ENCODE peak calls at places on chromosome 16, in eight cellular contexts. One of them, this sample, is unnamed.
A peak's percentile ranks its signal among the peaks of the same experiment; 100 is the strongest.

GRCh38 chr16:49519008-49519656 is 145.5 kb downstream of the C16orf78 start:
- DNase-seq in cardiac fibroblast: no peak
- DNase-seq in mucosa of descending colon: no peak
- DNase-seq in left ventricle myocardium inferior: no peak
- DNase-seq in esophagus squamous epithelium: no peak
- DNase-seq in IMR-90: no peak
- DNase-seq in thyroid gland: no peak
- DNase-seq in skeletal muscle cell: no peak
- DNase-seq in this sample: no peak

GRCh38 chr16:88743693-88744519 is 37.6 kb downstream of the CTU2 start:
- DNase-seq in esophagus squamous epithelium: no peak
- DNase-seq in left ventricle myocardium inferior: peak; percentile 80
- DNase-seq in thyroid gland: peak; percentile 83
- DNase-seq in cardiac fibroblast: peak; percentile 76
- DNase-seq in skeletal muscle cell: no peak
- DNase-seq in mucosa of descending colon: peak; percentile 89
- DNase-seq in IMR-90: peak; percentile 55
- DNase-seq in this sample: no peak

GRCh38 chr16:78520470-78520869 is 421.0 kb downstream of the WWOX start:
- DNase-seq in left ventricle myocardium inferior: no peak
- DNase-seq in skeletal muscle cell: no peak
- DNase-seq in esophagus squamous epithelium: no peak
- DNase-seq in thyroid gland: no peak
- DNase-seq in mucosa of descending colon: no peak
- DNase-seq in IMR-90: no peak
- DNase-seq in cardiac fibroblast: no peak
- DNase-seq in this sample: no peak

GRCh38 chr16:52470601-52471000 is 76.3 kb downstream of the TOX3 start:
- DNase-seq in left ventricle myocardium inferior: no peak
- DNase-seq in mucosa of descending colon: no peak
- DNase-seq in thyroid gland: no peak
- DNase-seq in cardiac fibroblast: no peak
- DNase-seq in IMR-90: no peak
- DNase-seq in esophagus squamous epithelium: no peak
- DNase-seq in skeletal muscle cell: no peak
- DNase-seq in this sample: no peak

GRCh38 chr16:31063843-31064611 is 10.0 kb downstream of the ZNF668 start:
- DNase-seq in IMR-90: no peak
- DNase-seq in mucosa of descending colon: no peak
- DNase-seq in cardiac fibroblast: no peak
- DNase-seq in esophagus squamous epithelium: no peak
- DNase-seq in thyroid gland: no peak
- DNase-seq in skeletal muscle cell: no peak
- DNase-seq in left ventricle myocardium inferior: no peak
- DNase-seq in this sample: no peak

GRCh38 chr16:11354733-11355574 is 9.7 kb downstream of the RMI2 start:
- DNase-seq in skeletal muscle cell: no peak
- DNase-seq in esophagus squamous epithelium: no peak
- DNase-seq in IMR-90: peak; percentile 92
- DNase-seq in thyroid gland: no peak
- DNase-seq in mucosa of descending colon: no peak
- DNase-seq in left ventricle myocardium inferior: no peak
- DNase-seq in cardiac fibroblast: peak; percentile 62
- DNase-seq in this sample: no peak

GRCh38 chr16:89162314-89162713 is 9.2 kb upstream of the CDH15 start:
- DNase-seq in cardiac fibroblast: no peak
- DNase-seq in left ventricle myocardium inferior: no peak
- DNase-seq in IMR-90: no peak
- DNase-seq in mucosa of descending colon: no peak
- DNase-seq in thyroid gland: no peak
- DNase-seq in esophagus squamous epithelium: no peak
- DNase-seq in skeletal muscle cell: no peak
- DNase-seq in this sample: no peak

GRCh38 chr16:11487289-11487688 is 99.4 kb downstream of the LITAF start:
- DNase-seq in cardiac fibroblast: no peak
- DNase-seq in left ventricle myocardium inferior: no peak
- DNase-seq in skeletal muscle cell: no peak
- DNase-seq in esophagus squamous epithelium: no peak
- DNase-seq in thyroid gland: no peak
- DNase-seq in mucosa of descending colon: no peak
- DNase-seq in IMR-90: no peak
- DNase-seq in this sample: no peak

GRCh38 chr16:50265260-50265659 is 1.1 kb upstream of the ADCY7 start:
- DNase-seq in esophagus squamous epithelium: no peak
- DNase-seq in mucosa of descending colon: peak; percentile 52
- DNase-seq in thyroid gland: no peak
- DNase-seq in left ventricle myocardium inferior: no peak
- DNase-seq in skeletal muscle cell: no peak
- DNase-seq in cardiac fibroblast: no peak
- DNase-seq in IMR-90: peak; percentile 12
- DNase-seq in this sample: no peak

GRCh38 chr16:67546761-67547422 is 15.4 kb upstream of the CTCF start:
- DNase-seq in mucosa of descending colon: peak; percentile 90
- DNase-seq in esophagus squamous epithelium: no peak
- DNase-seq in skeletal muscle cell: no peak
- DNase-seq in thyroid gland: peak; percentile 79
- DNase-seq in IMR-90: peak; percentile 57
- DNase-seq in left ventricle myocardium inferior: peak; percentile 78
- DNase-seq in cardiac fibroblast: peak; percentile 82
- DNase-seq in this sample: no peak

GRCh38 chr16:84503751-84504395 is 586 bp downstream of the MEAK7 start:
- DNase-seq in cardiac fibroblast: peak; percentile 6
- DNase-seq in thyroid gland: no peak
- DNase-seq in IMR-90: peak; percentile 55
- DNase-seq in skeletal muscle cell: no peak
- DNase-seq in esophagus squamous epithelium: no peak
- DNase-seq in left ventricle myocardium inferior: peak; percentile 15
- DNase-seq in mucosa of descending colon: no peak
- DNase-seq in this sample: no peak

GRCh38 chr16:66899310-66899944 is 19.1 kb downstream of the PDP2 start:
- DNase-seq in cardiac fibroblast: peak; percentile 66
- DNase-seq in skeletal muscle cell: peak; percentile 41
- DNase-seq in esophagus squamous epithelium: no peak
- DNase-seq in mucosa of descending colon: peak; percentile 30
- DNase-seq in left ventricle myocardium inferior: no peak
- DNase-seq in IMR-90: peak; percentile 80
- DNase-seq in thyroid gland: no peak
- DNase-seq in this sample: no peak

GRCh38 chr16:3879258-3879886 is 1.1 kb downstream of the CREBBP start:
- DNase-seq in skeletal muscle cell: no peak
- DNase-seq in thyroid gland: peak; percentile 47
- DNase-seq in IMR-90: no peak
- DNase-seq in mucosa of descending colon: no peak
- DNase-seq in left ventricle myocardium inferior: peak; percentile 36
- DNase-seq in esophagus squamous epithelium: no peak
- DNase-seq in cardiac fibroblast: peak; percentile 27
- DNase-seq in this sample: no peak

GRCh38 chr16:87945351-87946042 is 5.7 kb upstream of the BANP start:
- DNase-seq in esophagus squamous epithelium: no peak
- DNase-seq in thyroid gland: peak; percentile 95
- DNase-seq in IMR-90: peak; percentile 83
- DNase-seq in left ventricle myocardium inferior: peak; percentile 73
- DNase-seq in skeletal muscle cell: peak; percentile 73
- DNase-seq in mucosa of descending colon: peak; percentile 76
- DNase-seq in cardiac fibroblast: peak; percentile 77
- DNase-seq in this sample: peak; percentile 93

GRCh38 chr16:17194190-17194780 is 276.5 kb downstream of the XYLT1 start:
- DNase-seq in left ventricle myocardium inferior: peak; percentile 27
- DNase-seq in thyroid gland: peak; percentile 52
- DNase-seq in mucosa of descending colon: peak; percentile 69
- DNase-seq in skeletal muscle cell: no peak
- DNase-seq in IMR-90: peak; percentile 16
- DNase-seq in cardiac fibroblast: peak; percentile 2
- DNase-seq in esophagus squamous epithelium: no peak
- DNase-seq in this sample: no peak

GRCh38 chr16:59543641-59544040 is 809.5 kb upstream of the GOT2 start:
- DNase-seq in cardiac fibroblast: no peak
- DNase-seq in thyroid gland: no peak
- DNase-seq in mucosa of descending colon: no peak
- DNase-seq in IMR-90: peak; percentile 78
- DNase-seq in esophagus squamous epithelium: no peak
- DNase-seq in skeletal muscle cell: peak; percentile 49
- DNase-seq in left ventricle myocardium inferior: no peak
- DNase-seq in this sample: peak; percentile 48

GRCh38 chr16:2610781-2611498 is 71.4 kb upstream of the KCTD5 start:
- DNase-seq in cardiac fibroblast: no peak
- DNase-seq in left ventricle myocardium inferior: no peak
- DNase-seq in thyroid gland: no peak
- DNase-seq in esophagus squamous epithelium: no peak
- DNase-seq in IMR-90: no peak
- DNase-seq in skeletal muscle cell: no peak
- DNase-seq in mucosa of descending colon: no peak
- DNase-seq in this sample: no peak

GRCh38 chr16:66705790-66706505 is 9.4 kb upstream of the CMTM4 start:
- DNase-seq in cardiac fibroblast: peak; percentile 60
- DNase-seq in esophagus squamous epithelium: no peak
- DNase-seq in IMR-90: peak; percentile 44
- DNase-seq in mucosa of descending colon: peak; percentile 84
- DNase-seq in thyroid gland: peak; percentile 91
- DNase-seq in left ventricle myocardium inferior: peak; percentile 72
- DNase-seq in skeletal muscle cell: no peak
- DNase-seq in this sample: no peak

GRCh38 chr16:12573730-12574383 is 229.8 kb downstream of the CPPED1 start:
- DNase-seq in mucosa of descending colon: peak; percentile 50
- DNase-seq in IMR-90: no peak
- DNase-seq in left ventricle myocardium inferior: peak; percentile 34
- DNase-seq in thyroid gland: peak; percentile 53
- DNase-seq in cardiac fibroblast: peak; percentile 47
- DNase-seq in skeletal muscle cell: no peak
- DNase-seq in esophagus squamous epithelium: no peak
- DNase-seq in this sample: no peak

DNA sequence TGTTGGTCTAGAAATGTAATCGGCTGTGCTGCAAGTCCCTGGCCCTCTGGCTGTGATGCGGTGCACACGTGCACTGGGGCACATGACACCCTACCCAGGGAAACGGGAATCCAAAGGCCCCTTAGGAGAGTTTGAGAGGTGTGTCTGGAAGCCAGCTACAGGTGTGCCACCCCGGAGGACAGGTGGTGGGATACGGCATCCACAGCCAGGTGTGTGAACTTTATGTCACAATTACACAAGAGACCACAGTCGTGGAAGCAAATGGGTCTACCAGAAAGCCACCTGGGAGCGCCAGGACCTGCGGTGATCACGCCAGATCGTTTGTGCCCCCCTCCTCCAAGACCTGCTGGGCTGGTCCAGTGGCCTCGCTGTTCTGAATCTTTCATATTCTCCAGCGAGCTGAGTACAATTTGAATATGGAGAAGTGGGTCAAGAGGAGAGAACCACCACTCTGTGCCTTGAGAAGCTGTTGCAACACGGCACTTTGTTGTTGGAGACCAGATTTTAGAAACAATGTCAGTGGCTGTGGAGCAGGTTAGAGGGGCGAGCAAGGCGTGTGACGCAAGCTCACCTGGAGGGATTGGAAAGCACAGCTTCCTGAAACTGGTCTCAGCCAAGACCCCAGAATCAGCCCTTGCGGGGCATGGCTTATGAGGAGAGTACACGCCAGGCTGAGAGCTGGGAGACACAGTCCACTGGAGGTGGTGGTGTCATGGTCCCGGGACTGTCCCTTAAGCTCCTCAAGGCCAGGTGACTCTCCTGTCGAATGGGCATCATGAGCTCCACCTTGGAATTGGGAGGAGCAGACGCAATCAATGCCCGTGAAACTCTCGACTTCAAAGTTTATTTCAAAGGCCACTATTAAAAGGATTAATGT is 37.4 kb downstream of the COX4I1 start:
- DNase-seq in skeletal muscle cell: no peak
- DNase-seq in cardiac fibroblast: no peak
- DNase-seq in esophagus squamous epithelium: no peak
- DNase-seq in left ventricle myocardium inferior: no peak
- DNase-seq in IMR-90: no peak
- DNase-seq in thyroid gland: no peak
- DNase-seq in mucosa of descending colon: no peak
- DNase-seq in this sample: no peak
- H3K4me3 ChIP-seq in skeletal muscle cell: no peak overlapping the region
- H3K4me3 ChIP-seq in cardiac fibroblast: no peak overlapping the region
- H3K4me3 ChIP-seq in esophagus squamous epithelium: no peak overlapping the region
- H3K4me3 ChIP-seq in left ventricle myocardium inferior: no peak overlapping the region
- H3K4me3 ChIP-seq in IMR-90: no peak overlapping the region
- H3K4me3 ChIP-seq in thyroid gland: no peak overlapping the region
- H3K4me3 ChIP-seq in mucosa of descending colon: no peak overlapping the region
- H3K4me3 ChIP-seq in this sample: no peak overlapping the region

DNA sequence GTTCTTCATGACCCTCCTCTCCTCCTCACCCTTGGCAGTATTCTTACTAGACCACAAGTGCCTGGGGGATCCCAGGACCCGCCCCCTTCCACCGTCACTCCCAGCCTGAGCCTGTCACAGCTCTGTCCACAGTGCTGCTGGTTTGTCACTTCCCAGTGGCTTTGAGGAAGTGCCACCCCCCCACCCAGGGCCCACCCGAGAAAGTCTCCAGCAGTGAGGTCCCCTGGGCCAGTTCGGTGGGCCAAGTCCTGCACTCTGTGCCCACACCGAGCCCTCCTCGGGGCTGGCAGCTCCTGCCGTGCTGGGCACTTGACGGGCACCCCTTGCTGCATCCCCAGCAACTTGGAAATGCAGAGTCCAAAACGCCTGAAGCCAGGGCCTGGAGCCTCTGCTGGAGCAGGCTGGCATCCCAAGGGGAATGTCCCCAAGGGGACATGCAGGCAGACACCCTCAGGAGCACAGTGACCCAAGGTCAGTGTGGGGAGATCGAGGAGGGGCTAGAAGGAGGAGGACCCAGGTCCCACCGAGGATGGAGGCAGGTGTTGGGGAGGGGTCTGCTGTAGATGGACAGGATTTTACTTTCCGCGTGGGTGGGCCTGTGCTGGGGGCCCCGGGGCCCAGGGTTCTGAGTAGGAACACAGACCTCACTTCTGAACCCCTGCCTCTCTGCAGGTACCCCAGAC is 15.5 kb downstream of the MMP15 start:
- DNase-seq in mucosa of descending colon: no peak
- DNase-seq in esophagus squamous epithelium: no peak
- DNase-seq in cardiac fibroblast: no peak
- DNase-seq in IMR-90: no peak
- DNase-seq in skeletal muscle cell: no peak
- DNase-seq in left ventricle myocardium inferior: no peak
- DNase-seq in thyroid gland: no peak
- DNase-seq in this sample: no peak
- H3K4me3 ChIP-seq in mucosa of descending colon: no peak overlapping the region
- H3K4me3 ChIP-seq in esophagus squamous epithelium: no peak overlapping the region
- H3K4me3 ChIP-seq in cardiac fibroblast: no peak overlapping the region
- H3K4me3 ChIP-seq in IMR-90: no peak overlapping the region
- H3K4me3 ChIP-seq in skeletal muscle cell: no peak overlapping the region
- H3K4me3 ChIP-seq in left ventricle myocardium inferior: no peak overlapping the region
- H3K4me3 ChIP-seq in thyroid gland: no peak overlapping the region
- H3K4me3 ChIP-seq in this sample: no peak overlapping the region

GRCh38 chr16:58057784-58058183 is 32.2 kb downstream of the MMP15 start:
- DNase-seq in mucosa of descending colon: no peak
- DNase-seq in esophagus squamous epithelium: no peak
- DNase-seq in thyroid gland: no peak
- DNase-seq in left ventricle myocardium inferior: no peak
- DNase-seq in skeletal muscle cell: no peak
- DNase-seq in cardiac fibroblast: no peak
- DNase-seq in IMR-90: no peak
- DNase-seq in this sample: no peak
- H3K4me3 ChIP-seq in mucosa of descending colon: no peak overlapping the region
- H3K4me3 ChIP-seq in esophagus squamous epithelium: no peak overlapping the region
- H3K4me3 ChIP-seq in thyroid gland: no peak overlapping the region
- H3K4me3 ChIP-seq in left ventricle myocardium inferior: no peak overlapping the region
- H3K4me3 ChIP-seq in skeletal muscle cell: no peak overlapping the region
- H3K4me3 ChIP-seq in cardiac fibroblast: no peak overlapping the region
- H3K4me3 ChIP-seq in IMR-90: no peak overlapping the region
- H3K4me3 ChIP-seq in this sample: no peak overlapping the region

GRCh38 chr16:75197522-75198134 is 9.3 kb downstream of the CTRB2 start:
- DNase-seq in esophagus squamous epithelium: no peak
- DNase-seq in thyroid gland: no peak
- DNase-seq in left ventricle myocardium inferior: no peak
- DNase-seq in cardiac fibroblast: peak; percentile 26
- DNase-seq in skeletal muscle cell: no peak
- DNase-seq in mucosa of descending colon: no peak
- DNase-seq in IMR-90: no peak
- DNase-seq in this sample: no peak
- H3K4me3 ChIP-seq in esophagus squamous epithelium: no peak overlapping the region
- H3K4me3 ChIP-seq in thyroid gland: no peak overlapping the region
- H3K4me3 ChIP-seq in left ventricle myocardium inferior: peak overlapping the region; percentile 27
- H3K4me3 ChIP-seq in cardiac fibroblast: no peak overlapping the region
- H3K4me3 ChIP-seq in skeletal muscle cell: no peak overlapping the region
- H3K4me3 ChIP-seq in mucosa of descending colon: no peak overlapping the region
- H3K4me3 ChIP-seq in IMR-90: no peak overlapping the region
- H3K4me3 ChIP-seq in this sample: no peak overlapping the region